ENCODE peak calls at places on chromosomes 3 and 15, in ten cellular contexts. F, I, A, V, G, X, M, C, U and K are unnamed samples.

GRCh38 chr15:62853114-62853832 is 189.3 kb upstream of the TPM1 start:
- DNase-seq in F (no peak), M (no peak), C (peak; percentile 19), A (no peak), X (no peak), G (no peak), U (no peak), I (peak; percentile 27), V (no peak), K (no peak)

GRCh38 chr3:64848822-64849221 is 161.0 kb upstream of the ADAMTS9 start:
- DNase-seq in I (peak; percentile 79), A (no peak), X (no peak), M (peak; percentile 41), V (no peak), G (no peak), C (no peak), F (no peak), U (no peak), K (no peak)

GRCh38 chr15:80887148-80887547 is 102.5 kb downstream of the MESD start:
- DNase-seq in U (no peak), A (no peak), C (no peak), I (no peak), M (no peak), X (no peak), G (peak; percentile 13), F (no peak), V (no peak), K (no peak)

GRCh38 chr3:1183320-1184048 is 90.7 kb downstream of the CNTN6 start:
- DNase-seq in M (no peak), X (no peak), U (no peak), C (peak; percentile 93), A (no peak), V (no peak), G (no peak), F (no peak), I (peak; percentile 94), K (no peak)

GRCh38 chr3:166934879-166935278 is 445.2 kb downstream of the ZBBX start:
- DNase-seq in M (no peak), U (no peak), F (no peak), G (no peak), C (no peak), V (no peak), I (no peak), A (no peak), X (no peak), K (no peak)

GRCh38 chr3:95311272-95311671 is 1248.4 kb downstream of the NSUN3 start:
- DNase-seq in U (no peak), M (no peak), C (no peak), X (no peak), A (no peak), I (no peak), V (no peak), G (no peak), F (no peak), K (no peak)

GRCh38 chr3:51729005-51729633 is 22.3 kb downstream of the GRM2 start:
- DNase-seq in I (no peak), X (no peak), F (no peak), M (no peak), U (no peak), C (peak; percentile 22), V (no peak), G (no peak), A (no peak), K (no peak)

GRCh38 chr3:8204846-8205624 is 296.6 kb upstream of the LMCD1 start:
- DNase-seq in I (peak; percentile 18), M (no peak), V (no peak), U (no peak), A (no peak), G (no peak), F (no peak), C (peak; percentile 36), X (no peak), K (no peak)

GRCh38 chr3:187954486-187955075 is 199.4 kb upstream of the LPP start:
- DNase-seq in U (no peak), F (no peak), X (no peak), V (no peak), I (peak; percentile 85), M (no peak), A (no peak), C (peak; percentile 90), G (no peak), K (no peak)

GRCh38 chr3:27325419-27325818 is 43.8 kb downstream of the NEK10 start:
- DNase-seq in G (no peak), A (no peak), C (no peak), M (no peak), X (no peak), V (no peak), U (no peak), I (no peak), F (no peak), K (no peak)

GRCh38 chr15:83299462-83299861 is 15.0 kb upstream of the BNC1 start:
- DNase-seq in F (no peak), V (no peak), G (no peak), U (no peak), X (no peak), I (no peak), M (no peak), C (no peak), A (no peak), K (no peak)

GRCh38 chr3:35639251-35640185 is at the start of gene ARPP21:
- DNase-seq in F (no peak), U (peak; percentile 80), X (peak; percentile 49), I (peak; percentile 26), C (no peak), A (peak; percentile 87), G (peak; percentile 70), M (no peak), V (no peak), K (no peak)

DNA sequence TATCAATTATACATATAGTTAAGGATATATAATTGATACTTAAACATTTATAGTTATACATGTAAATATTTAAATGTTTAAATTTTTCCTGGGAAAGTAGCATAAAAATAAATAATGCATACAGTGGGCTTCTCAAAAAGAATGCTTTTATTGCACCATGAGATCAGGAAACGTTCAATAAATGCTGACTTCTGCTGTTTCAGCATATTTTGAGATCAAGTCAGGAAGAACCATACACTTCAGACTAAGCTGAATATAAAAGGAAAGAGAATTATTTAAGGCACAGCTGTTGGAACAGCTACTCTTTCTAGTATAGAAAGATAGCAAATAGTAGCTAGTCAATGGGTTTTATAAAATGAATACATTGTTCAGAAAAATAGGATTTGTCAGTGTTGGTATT is 1462.3 kb upstream of the CADM2 start:
- DNase-seq in F (no peak), U (no peak), I (no peak), X (no peak), V (no peak), G (no peak), M (no peak), A (no peak), C (no peak), K (no peak)
- H3K4me3 ChIP-seq in F (no peak overlapping the region), U (no peak overlapping the region), I (no peak overlapping the region), X (no peak overlapping the region), V (no peak overlapping the region), G (no peak overlapping the region), M (no peak overlapping the region), A (no peak overlapping the region), C (no peak overlapping the region), K (no peak overlapping the region)

GRCh38 chr15:41827880-41828746 is at the start of gene JMJD7:
- DNase-seq in I (peak; percentile 84), V (peak; percentile 18), M (peak; percentile 95), U (peak; percentile 99), G (peak; percentile 96), F (peak; percentile 74), X (peak; percentile 85), A (peak; percentile 89), C (peak; percentile 77), K (peak; percentile 62)

GRCh38 chr15:41828747-41829270 is 917 bp downstream of the JMJD7 start:
- DNase-seq in M (no peak), X (no peak), F (no peak), G (no peak), V (no peak), A (no peak), C (peak; percentile 27), U (no peak), I (no peak), K (no peak)

GRCh38 chr15:41825145-41825544 is 2.7 kb upstream of the JMJD7 start:
- DNase-seq in U (no peak), G (no peak), V (no peak), M (no peak), X (no peak), F (no peak), I (no peak), A (no peak), C (no peak), K (no peak)

GRCh38 chr15:41825572-41826535 is 2.0 kb upstream of the JMJD7 start:
- DNase-seq in F (no peak), X (no peak), A (no peak), C (no peak), I (no peak), U (no peak), V (no peak), M (no peak), G (peak; percentile 48), K (no peak)

GRCh38 chr15:41827290-41827879 is 507 bp upstream of the JMJD7 start:
- DNase-seq in C (no peak), F (no peak), X (peak; percentile 24), U (no peak), G (peak; percentile 56), I (no peak), V (no peak), A (peak; percentile 34), M (no peak), K (no peak)
- H3K4me3 ChIP-seq in C (peak overlapping the region; percentile 74), F (peak overlapping the region; percentile 81), X (peak overlapping the region; percentile 94), U (peak overlapping the region; percentile 89), G (peak overlapping the region; percentile 79), I (peak overlapping the region; percentile 87), V (peak overlapping the region; percentile 54), A (peak overlapping the region; percentile 67), M (peak overlapping the region; percentile 85), K (peak overlapping the region; percentile 87)

DNA sequence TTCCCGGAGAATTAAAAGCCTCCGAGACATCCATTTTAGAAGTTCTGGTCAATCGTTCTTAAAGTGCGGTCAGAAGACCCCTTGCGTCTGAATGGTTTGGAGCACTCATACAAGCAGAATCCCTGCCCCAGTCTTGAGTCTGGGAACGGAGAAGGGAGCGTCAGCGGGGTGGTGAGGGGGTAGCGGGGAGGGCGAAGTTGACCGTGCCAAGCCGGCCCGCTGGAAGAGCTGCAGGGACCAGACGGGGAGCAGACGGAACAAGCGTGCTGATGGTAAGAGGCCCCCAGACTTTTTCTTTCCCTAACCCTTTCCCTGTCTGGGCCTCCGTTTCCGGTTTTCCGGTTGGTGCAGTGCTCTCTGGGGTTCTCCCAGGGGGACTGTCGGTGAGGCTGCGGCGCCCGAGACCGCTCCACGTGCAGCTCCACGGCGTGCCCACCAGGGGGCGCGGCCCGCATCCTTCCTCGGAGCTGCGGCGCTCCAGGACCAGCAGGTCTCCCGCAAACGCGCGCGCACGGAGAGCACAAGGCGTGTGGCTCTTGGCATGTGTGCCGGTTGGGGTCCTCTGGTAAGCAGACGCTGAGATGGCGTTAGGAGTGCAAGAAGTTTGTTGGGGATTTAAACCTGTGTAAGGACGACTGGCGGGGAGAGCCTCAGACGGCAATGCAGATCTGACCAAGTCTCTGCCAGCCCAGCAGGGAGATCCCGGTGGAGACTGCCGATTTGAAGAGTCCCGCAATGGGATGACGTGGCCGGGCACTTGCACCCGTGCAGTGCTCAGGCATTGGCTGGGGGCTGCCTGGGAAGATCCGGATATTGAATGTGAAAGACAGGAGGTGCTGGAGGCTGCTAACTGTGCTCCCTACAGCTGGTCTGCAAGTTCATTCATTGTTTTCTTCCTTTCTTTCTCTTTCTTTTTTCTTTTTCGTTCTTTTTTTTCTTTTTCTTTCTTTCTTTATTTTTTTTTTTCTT is 19.2 kb upstream of the CORO2B start:
- DNase-seq in M (peak; percentile 84), G (peak; percentile 94), A (peak; percentile 61), V (no peak), I (peak; percentile 80), X (peak; percentile 86), F (no peak), C (peak; percentile 68), U (peak; percentile 96), K (peak; percentile 27)
- H3K4me3 ChIP-seq in M (peak overlapping the region; percentile 43), G (peak overlapping the region; percentile 47), A (peak overlapping the region; percentile 24), V (no peak overlapping the region), I (peak overlapping the region; percentile 54), X (peak overlapping the region; percentile 47), F (peak overlapping the region; percentile 64), C (peak overlapping the region; percentile 45), U (peak overlapping the region; percentile 23), K (peak overlapping the region; percentile 23)

GRCh38 chr15:52236015-52236414 is 44.8 kb upstream of the GNB5 start:
- DNase-seq in M (no peak), I (no peak), V (no peak), C (no peak), U (no peak), A (no peak), F (no peak), G (no peak), X (no peak), K (no peak)
- H3K4me3 ChIP-seq in M (no peak overlapping the region), I (no peak overlapping the region), V (no peak overlapping the region), C (no peak overlapping the region), U (no peak overlapping the region), A (no peak overlapping the region), F (no peak overlapping the region), G (no peak overlapping the region), X (no peak overlapping the region), K (no peak overlapping the region)